ENCODE peak calls at places on chromosome 22, in ten cellular contexts. I is activated CD4-positive, alpha-beta T cell treated with anti-CD3 and anti-CD28 coated beads for 48 hours; S is PC-3; M is activated T-cell treated with anti-CD3 and anti-CD28 coated beads for 1 hour; F is lower leg skin; R is hippocampal formation; P is transverse colon; H is lung microvascular endothelial cell; K is MV-4-11; Y is T-helper 2 cell. U is an unnamed sample.

GRCh38 chr22:44755000-44755399 is 2.6 kb downstream of the ARHGAP8 start:
- DNase-seq in I (no peak), S (no peak), M (no peak), F (no peak), R (no peak), P (no peak), H (no peak), K (no peak), Y (no peak), U (no peak)

GRCh38 chr22:38317995-38318715 is 922 bp upstream of the CSNK1E start:
- DNase-seq in I (no peak), S (peak; percentile 95), M (no peak), F (peak; percentile 95), R (no peak), P (peak; percentile 85), H (peak; percentile 73), K (peak; percentile 78), Y (no peak), U (peak; percentile 90)

GRCh38 chr22:39313258-39314001 is 6.0 kb downstream of the RPL3 start:
- DNase-seq in I (no peak), S (no peak), M (no peak), F (no peak), R (no peak), P (no peak), H (no peak), K (no peak), Y (no peak), U (no peak)

GRCh38 chr22:46025973-46026906 is 49.3 kb upstream of the WNT7B start:
- DNase-seq in I (no peak), S (no peak), M (no peak), F (no peak), R (no peak), P (no peak), H (no peak), K (no peak), Y (no peak), U (no peak)

GRCh38 chr22:39738746-39739145 is 154.8 kb downstream of the ENTHD1 start:
- DNase-seq in I (no peak), S (peak; percentile 4), M (no peak), F (no peak), R (no peak), P (no peak), H (no peak), K (no peak), Y (no peak), U (peak; percentile 8)

GRCh38 chr22:46091277-46091977 is 58.9 kb upstream of the PPARA start:
- DNase-seq in I (no peak), S (no peak), M (no peak), F (no peak), R (no peak), P (no peak), H (no peak), K (no peak), Y (no peak), U (no peak)

GRCh38 chr22:24302591-24302990 is 32.0 kb downstream of the SPECC1L start:
- DNase-seq in I (no peak), S (no peak), M (no peak), F (no peak), R (no peak), P (no peak), H (peak; percentile 30), K (no peak), Y (no peak), U (no peak)

GRCh38 chr22:37121887-37122591 is 12.5 kb upstream of the TMPRSS6 start:
- DNase-seq in I (peak; percentile 95), S (peak; percentile 56), M (peak; percentile 82), F (peak; percentile 91), R (no peak), P (peak; percentile 53), H (peak; percentile 36), K (no peak), Y (peak; percentile 87), U (peak; percentile 25)

GRCh38 chr22:25758316-25758715 is 16.3 kb downstream of the MYO18B start:
- DNase-seq in I (no peak), S (no peak), M (no peak), F (no peak), R (no peak), P (no peak), H (no peak), K (no peak), Y (no peak), U (no peak)

GRCh38 chr22:37571258-37571991 is 8.5 kb downstream of the LGALS2 start:
- DNase-seq in I (no peak), S (peak; percentile 49), M (no peak), F (no peak), R (no peak), P (no peak), H (no peak), K (peak; percentile 38), Y (no peak), U (no peak)

GRCh38 chr22:35732116-35732515 is 14.4 kb downstream of the APOL5 start:
- DNase-seq in I (no peak), S (no peak), M (no peak), F (no peak), R (no peak), P (no peak), H (no peak), K (no peak), Y (no peak), U (no peak)

GRCh38 chr22:26887456-26887855 is 230.1 kb downstream of the MIAT start:
- DNase-seq in I (no peak), S (no peak), M (no peak), F (no peak), R (no peak), P (no peak), H (no peak), K (no peak), Y (no peak), U (peak; percentile 32)

GRCh38 chr22:45469573-45470383 is 32.9 kb upstream of the FBLN1 start:
- DNase-seq in I (no peak), S (peak; percentile 48), M (no peak), F (no peak), R (no peak), P (no peak), H (no peak), K (no peak), Y (no peak), U (peak; percentile 35)

GRCh38 chr22:29343313-29343805 is 27.9 kb upstream of the RASL10A start:
- DNase-seq in I (no peak), S (peak; percentile 47), M (no peak), F (no peak), R (peak; percentile 22), P (no peak), H (no peak), K (no peak), Y (no peak), U (peak; percentile 36)

GRCh38 chr22:42333544-42333943 is 63.1 kb upstream of the TCF20 start:
- DNase-seq in I (no peak), S (no peak), M (no peak), F (no peak), R (no peak), P (no peak), H (no peak), K (no peak), Y (no peak), U (no peak)

GRCh38 chr22:38570841-38571364 is 920 bp upstream of the DMC1 start:
- DNase-seq in I (peak; percentile 57), S (peak; percentile 35), M (peak; percentile 10), F (peak; percentile 89), R (peak; percentile 66), P (peak; percentile 36), H (peak; percentile 8), K (peak; percentile 29), Y (peak; percentile 19), U (peak; percentile 3)

GRCh38 chr22:43516996-43517635 is 105.3 kb downstream of the MPPED1 start:
- DNase-seq in I (no peak), S (no peak), M (no peak), F (no peak), R (no peak), P (no peak), H (no peak), K (no peak), Y (no peak), U (no peak)

GRCh38 chr22:39388261-39389011 is 11.1 kb upstream of the TAB1 start:
- DNase-seq in I (peak; percentile 78), S (peak; percentile 63), M (peak; percentile 58), F (peak; percentile 93), R (peak; percentile 46), P (peak; percentile 84), H (peak; percentile 79), K (no peak), Y (peak; percentile 71), U (peak; percentile 78)

GRCh38 chr22:48919851-48920589 is 907.7 kb downstream of the BRD1 start:
- DNase-seq in I (no peak), S (no peak), M (no peak), F (no peak), R (no peak), P (no peak), H (no peak), K (no peak), Y (no peak), U (no peak)

GRCh38 chr22:39349506-39349966 is 255 bp upstream of the SYNGR1 start:
- DNase-seq in I (peak; percentile 24), S (peak; percentile 3), M (no peak), F (no peak), R (peak; percentile 41), P (peak; percentile 27), H (peak; percentile 30), K (no peak), Y (no peak), U (no peak)

GRCh38 chr22:22154068-22154467 is 90.5 kb upstream of the VPREB1 start:
- DNase-seq in I (no peak), S (no peak), M (no peak), F (no peak), R (no peak), P (no peak), H (no peak), K (peak; percentile 8), Y (no peak), U (no peak)

GRCh38 chr22:46675938-46676337 is 55.8 kb downstream of the GRAMD4 start:
- DNase-seq in I (no peak), S (no peak), M (no peak), F (no peak), R (no peak), P (no peak), H (no peak), K (no peak), Y (no peak), U (no peak)

GRCh38 chr22:36423461-36424404 is 36.0 kb upstream of the MYH9 start:
- DNase-seq in I (no peak), S (no peak), M (no peak), F (no peak), R (no peak), P (no peak), H (no peak), K (peak; percentile 95), Y (no peak), U (no peak)

GRCh38 chr22:35950262-35950661 is 78.4 kb downstream of the RBFOX2 start:
- DNase-seq in I (no peak), S (no peak), M (no peak), F (no peak), R (no peak), P (no peak), H (no peak), K (no peak), Y (no peak), U (no peak)

GRCh38 chr22:23409976-23410375 is 170.1 kb downstream of the IGLL1 start:
- DNase-seq in I (no peak), S (no peak), M (no peak), F (no peak), R (no peak), P (no peak), H (no peak), K (no peak), Y (no peak), U (no peak)

GRCh38 chr22:26851125-26851524 is 193.7 kb downstream of the MIAT start:
- DNase-seq in I (no peak), S (no peak), M (no peak), F (peak; percentile 46), R (no peak), P (no peak), H (no peak), K (no peak), Y (no peak), U (no peak)

GRCh38 chr22:43088616-43088978 is 594 bp downstream of the TTLL1 start:
- DNase-seq in I (peak; percentile 28), S (no peak), M (no peak), F (no peak), R (no peak), P (no peak), H (no peak), K (peak; percentile 27), Y (no peak), U (no peak)

GRCh38 chr22:34414467-34415440 is 494.5 kb upstream of the LARGE1 start:
- DNase-seq in I (peak; percentile 50), S (peak; percentile 46), M (no peak), F (no peak), R (peak; percentile 21), P (peak; percentile 43), H (no peak), K (peak; percentile 73), Y (no peak), U (peak; percentile 1)